ENCODE peak calls at places on chromosomes 13 and 19, in four cellular contexts. O, U, Z and D are unnamed samples.
A peak's percentile ranks its signal among the peaks of the same experiment; 100 is the strongest.

GRCh38 chr19:7874080-7874856 is at the start of gene PRR36:
- DNase-seq in O (no peak), U (peak; percentile 68), Z (no peak), D (no peak)

GRCh38 chr13:94121686-94122085 is 357.8 kb downstream of the DCT start:
- DNase-seq in O (no peak), U (no peak), Z (no peak), D (no peak)

GRCh38 chr19:35045667-35046300 is 4.3 kb downstream of the HPN start:
- DNase-seq in O (peak; percentile 80), U (no peak), Z (no peak), D (no peak)

GRCh38 chr13:43959291-43959690 is 79.6 kb downstream of the LACC1 start:
- DNase-seq in O (no peak), U (no peak), Z (no peak), D (no peak)

GRCh38 chr19:19463348-19464117 is 51.8 kb downstream of the TSSK6 start:
- DNase-seq in O (no peak), U (no peak), Z (no peak), D (peak; percentile 47)

GRCh38 chr13:75445717-75446529 is 36.0 kb downstream of the TBC1D4 start:
- DNase-seq in O (no peak), U (no peak), Z (no peak), D (no peak)

GRCh38 chr19:31350033-31350692 is 927 bp upstream of the TSHZ3 start:
- DNase-seq in O (no peak), U (no peak), Z (no peak), D (peak; percentile 84)

GRCh38 chr13:104466016-104466415 is 1399.8 kb upstream of the SLC10A2 start:
- DNase-seq in O (no peak), U (no peak), Z (no peak), D (no peak)

GRCh38 chr13:103351035-103351828 is 285.0 kb upstream of the SLC10A2 start:
- DNase-seq in O (no peak), U (no peak), Z (no peak), D (no peak)

GRCh38 chr13:41019027-41019487 is at the start of gene ELF1:
- DNase-seq in O (peak; percentile 59), U (no peak), Z (peak; percentile 30), D (peak; percentile 22)

GRCh38 chr19:18193388-18194207 is 580 bp downstream of the MPV17L2 start:
- DNase-seq in O (no peak), U (no peak), Z (no peak), D (peak; percentile 42)

GRCh38 chr19:30064021-30064699 is 122.1 kb downstream of the URI1 start:
- DNase-seq in O (no peak), U (no peak), Z (no peak), D (no peak)

GRCh38 chr13:50810468-50810867 is 33.0 kb downstream of the DLEU7 start:
- DNase-seq in O (no peak), U (no peak), Z (no peak), D (no peak)

GRCh38 chr13:96490590-96490989 is 400.7 kb downstream of the HS6ST3 start:
- DNase-seq in O (no peak), U (no peak), Z (no peak), D (no peak)

GRCh38 chr19:48121909-48122371 is 11.3 kb upstream of the PLA2G4C start:
- DNase-seq in O (peak; percentile 81), U (no peak), Z (no peak), D (no peak)

GRCh38 chr13:41562541-41563178 is 105.3 kb downstream of the RGCC start:
- DNase-seq in O (no peak), U (no peak), Z (no peak), D (no peak)

GRCh38 chr13:76976929-76977328 is 15.0 kb upstream of the CLN5 start:
- DNase-seq in O (no peak), U (no peak), Z (no peak), D (peak; percentile 35)

GRCh38 chr13:44758595-44759221 is 182.6 kb upstream of the TSC22D1 start:
- DNase-seq in O (no peak), U (no peak), Z (no peak), D (peak; percentile 34)

GRCh38 chr19:51079486-51080110 is 3.1 kb downstream of the KLK14 start:
- DNase-seq in O (no peak), U (no peak), Z (no peak), D (peak; percentile 18)

GRCh38 chr19:45123440-45123850 is 30.5 kb downstream of the PPP1R37 start:
- DNase-seq in O (no peak), U (no peak), Z (no peak), D (peak; percentile 62)

GRCh38 chr19:41411682-41412265 is 14.2 kb downstream of the BCKDHA start:
- DNase-seq in O (no peak), U (no peak), Z (no peak), D (no peak)

GRCh38 chr13:52070929-52071523 is 46.5 kb downstream of the UTP14C start:
- DNase-seq in O (no peak), U (no peak), Z (no peak), D (peak; percentile 55)

GRCh38 chr13:98315466-98315865 is 138.4 kb upstream of the RNF113B start:
- DNase-seq in O (no peak), U (no peak), Z (no peak), D (peak; percentile 23)

GRCh38 chr13:111568290-111568689 is 247.8 kb downstream of the TEX29 start:
- DNase-seq in O (no peak), U (no peak), Z (no peak), D (no peak)

GRCh38 chr13:102638741-102639140 is 42.0 kb downstream of the TPP2 start:
- DNase-seq in O (no peak), U (no peak), Z (no peak), D (no peak)

GRCh38 chr19:15371119-15371518 is 8.5 kb downstream of the AKAP8 start:
- DNase-seq in O (no peak), U (no peak), Z (no peak), D (no peak)

GRCh38 chr19:12655546-12655945 is 11.0 kb downstream of the MAN2B1 start:
- DNase-seq in O (no peak), U (no peak), Z (no peak), D (no peak)

GRCh38 chr13:100298116-100298681 is 209.3 kb downstream of the PCCA start:
- DNase-seq in O (no peak), U (no peak), Z (no peak), D (no peak)

GRCh38 chr19:17681505-17682125 is 6.5 kb downstream of the UNC13A start:
- DNase-seq in O (peak; percentile 64), U (peak; percentile 64), Z (peak; percentile 3), D (peak; percentile 80)

GRCh38 chr13:43405457-43405856 is 381.3 kb downstream of the ENOX1 start:
- DNase-seq in O (no peak), U (no peak), Z (no peak), D (peak; percentile 11)

GRCh38 chr13:67383358-67383757 is 153.2 kb upstream of the PCDH9 start:
- DNase-seq in O (no peak), U (no peak), Z (no peak), D (peak; percentile 24)

GRCh38 chr19:34428549-34429285 is 536 bp downstream of the UBA2 start:
- DNase-seq in O (peak; percentile 68), U (no peak), Z (peak; percentile 9), D (peak; percentile 42)